ENCODE peak calls at places on chromosomes 1 and 21, in four cellular contexts. M is HepG2, O is fibroblast of lung, Z is hepatocyte. D is an unnamed sample.

GRCh38 chr21:35303085-35303484 is 254.0 kb upstream of the RUNX1 start:
- DNase-seq in M (no peak), O (peak; percentile 86), Z (peak; percentile 31), D (peak; percentile 93)

GRCh38 chr21:42118901-42119300 is 47.8 kb downstream of the UMODL1 start:
- DNase-seq in M (no peak), O (no peak), Z (no peak), D (no peak)

GRCh38 chr1:9413143-9413876 is 120.6 kb downstream of the SPSB1 start:
- DNase-seq in M (no peak), O (peak; percentile 95), Z (peak; percentile 88), D (peak; percentile 91)

GRCh38 chr1:40625076-40625475 is 40.4 kb downstream of the RIMS3 start:
- DNase-seq in M (peak; percentile 18), O (no peak), Z (peak; percentile 33), D (no peak)

GRCh38 chr1:240385985-240386978 is 225.7 kb downstream of the GREM2 start:
- DNase-seq in M (no peak), O (peak; percentile 83), Z (peak; percentile 24), D (peak; percentile 96)

GRCh38 chr21:42724226-42724920 is 71.0 kb downstream of the PDE9A start:
- DNase-seq in M (peak; percentile 91), O (peak; percentile 91), Z (peak; percentile 61), D (peak; percentile 94)

GRCh38 chr1:94737124-94737998 is 82.8 kb upstream of the SLC44A3 start:
- DNase-seq in M (no peak), O (peak; percentile 71), Z (peak; percentile 44), D (peak; percentile 39)

GRCh38 chr1:235874226-235874625 is 7.5 kb upstream of the LYST start:
- DNase-seq in M (no peak), O (no peak), Z (no peak), D (no peak)

GRCh38 chr1:23544444-23545389 is 13.7 kb upstream of the E2F2 start:
- DNase-seq in M (peak; percentile 84), O (peak; percentile 84), Z (peak; percentile 90), D (peak; percentile 54)

GRCh38 chr1:230327892-230328284 is 98.2 kb downstream of the PGBD5 start:
- DNase-seq in M (no peak), O (no peak), Z (no peak), D (peak; percentile 43)

DNA sequence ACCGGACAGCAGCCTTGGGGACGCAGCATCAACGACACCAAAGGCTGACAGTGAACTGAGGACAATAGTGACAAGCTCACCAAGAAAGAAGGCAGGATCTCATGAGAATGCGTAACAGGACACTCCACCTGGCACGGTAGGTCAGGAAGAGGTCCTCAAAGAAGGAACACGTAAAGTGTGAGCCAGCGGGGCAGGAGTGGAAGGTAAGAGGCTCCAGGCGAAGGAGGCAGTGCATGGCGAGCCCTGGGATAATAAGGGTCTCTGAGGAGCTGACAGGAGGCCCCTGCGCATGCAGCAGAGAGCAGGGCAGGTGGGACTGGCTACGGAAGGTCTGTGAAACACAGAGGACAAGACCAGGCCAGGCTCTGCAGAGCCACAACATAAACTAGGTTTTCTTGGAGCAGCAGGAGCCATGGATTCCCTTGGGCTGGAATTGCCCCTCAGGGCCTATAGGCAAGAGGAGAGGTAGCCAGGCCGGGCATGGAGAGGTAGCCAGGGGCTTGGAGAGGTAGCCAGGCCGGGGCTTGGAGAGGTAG is 8.2 kb downstream of the LSS start:
- DNase-seq in M (no peak), O (no peak), Z (no peak), D (no peak)
- H3K4me2 ChIP-seq in M (no peak overlapping the region), O (no peak overlapping the region), Z (no peak overlapping the region), D (no peak overlapping the region)

GRCh38 chr1:180231506-180232420 is 1.7 kb downstream of the LHX4 start:
- DNase-seq in M (no peak), O (peak; percentile 46), Z (no peak), D (no peak)
- TF ChIP-seq EZH2 in M (no peak), O (peak; percentile 87), Z (peak; percentile 70), D (peak; percentile 75)

GRCh38 chr1:21667348-21668231 is 1.6 kb downstream of the RAP1GAP start:
- DNase-seq in M (no peak), O (no peak), Z (no peak), D (no peak)
- H3K4me2 ChIP-seq in M (peak overlapping the region; percentile 89), O (no peak overlapping the region), Z (peak overlapping the region; percentile 100), D (no peak overlapping the region)

DNA sequence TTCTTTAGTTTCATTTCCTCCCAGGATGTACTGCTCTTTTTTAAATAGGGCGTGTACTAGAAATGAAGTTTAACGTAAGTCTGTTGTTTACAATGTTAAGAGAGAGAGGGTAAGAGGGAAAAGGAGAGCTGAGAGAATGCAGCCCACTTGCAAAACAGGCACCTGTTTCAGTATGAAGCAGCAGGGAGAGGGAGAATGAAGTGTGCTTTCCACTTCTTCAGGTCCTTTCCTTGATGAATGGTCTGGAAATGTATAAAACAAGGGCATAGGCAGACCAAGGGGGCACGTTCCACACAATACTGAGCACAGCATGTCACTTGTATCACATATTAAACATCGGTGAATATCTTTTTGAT is 2.0 kb downstream of the KCNA3 start:
- DNase-seq in M (no peak), O (no peak), Z (no peak), D (no peak)
- TF ChIP-seq EZH2 in M (no peak), O (peak; percentile 37), Z (no peak), D (no peak)

DNA sequence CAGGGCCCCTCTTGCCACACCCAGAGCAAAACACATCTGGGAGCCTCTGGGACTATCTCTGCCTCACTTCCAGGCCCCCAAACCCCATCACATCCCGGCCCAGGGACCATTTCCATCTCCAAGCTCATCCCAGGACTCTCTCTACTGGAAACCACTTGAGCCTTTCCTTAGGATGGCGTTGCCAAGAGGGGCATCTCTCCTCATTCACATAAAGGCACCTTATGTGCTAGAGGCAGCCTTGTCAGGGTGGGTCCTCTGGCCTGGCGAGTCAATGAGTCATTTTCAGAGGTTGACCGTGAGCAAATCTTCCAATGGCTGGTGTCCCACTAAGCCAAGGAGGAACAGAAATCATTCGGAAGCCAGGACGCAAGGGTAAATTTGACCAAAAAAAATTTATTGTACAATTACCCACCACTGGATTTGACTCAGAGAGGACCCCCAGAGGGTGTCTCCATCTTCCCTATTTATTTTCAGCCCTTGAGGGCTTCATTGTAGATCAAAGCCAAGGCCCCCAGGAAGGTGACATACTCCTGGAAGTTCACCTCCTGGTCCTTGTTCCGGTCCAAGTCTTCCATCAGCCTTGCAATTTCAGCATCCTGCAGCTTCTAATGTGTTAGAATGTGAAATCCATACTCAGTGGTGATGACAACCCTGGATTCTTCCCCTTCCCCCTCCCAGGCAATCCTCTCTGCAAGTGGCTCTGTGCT is 1.4 kb downstream of the S100A6 start:
- DNase-seq in M (no peak), O (peak; percentile 50), Z (no peak), D (peak; percentile 48)
- H3K4me2 ChIP-seq in M (peak overlapping the region; percentile 83), O (peak overlapping the region; percentile 86), Z (peak overlapping the region; percentile 87), D (peak overlapping the region; percentile 99)

DNA sequence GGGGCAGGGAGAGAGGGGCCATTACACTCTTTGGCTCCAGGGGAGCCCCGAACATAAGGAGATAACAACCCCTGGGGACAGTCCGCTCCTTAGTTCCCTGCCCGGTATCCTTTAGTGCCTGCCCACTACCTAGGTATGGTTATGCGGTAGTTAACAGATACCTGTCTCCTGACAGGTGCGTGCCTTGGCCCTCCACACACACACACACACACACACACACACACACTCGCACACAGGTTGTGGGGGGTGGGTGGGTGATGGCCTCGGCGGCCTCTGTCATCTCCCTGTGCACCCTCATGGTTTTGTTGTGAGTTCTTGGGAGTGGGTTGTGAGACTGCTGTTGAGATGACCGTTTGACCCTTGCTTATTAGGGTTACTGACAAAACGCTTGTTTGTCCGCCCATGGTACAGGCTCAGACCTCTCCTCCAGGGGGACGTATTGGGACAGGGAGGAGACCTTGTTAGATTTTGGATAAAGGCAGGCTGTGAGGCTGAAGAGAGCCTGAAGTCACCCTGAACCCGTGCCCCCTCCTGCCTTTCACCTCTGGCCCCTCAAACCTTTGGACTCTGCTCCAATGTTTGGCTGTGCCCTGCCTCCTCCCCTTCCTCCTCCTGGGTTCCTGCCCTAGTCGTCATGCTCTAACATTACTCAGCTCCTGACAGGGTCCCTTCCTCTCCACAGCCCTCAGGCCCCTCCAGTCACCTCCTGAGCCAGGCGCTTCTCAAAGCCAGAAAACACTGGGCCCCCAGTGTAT is 976 bp downstream of the RASSF5 start:
- DNase-seq in M (peak; percentile 14), O (no peak), Z (no peak), D (no peak)
- TF ChIP-seq EZH2 in M (no peak), O (no peak), Z (no peak), D (no peak)

GRCh38 chr1:66357478-66358197 is 176.3 kb upstream of the SGIP1 start:
- DNase-seq in M (no peak), O (no peak), Z (no peak), D (no peak)
- H3K4me2 ChIP-seq in M (no peak overlapping the region), O (no peak overlapping the region), Z (no peak overlapping the region), D (no peak overlapping the region)

GRCh38 chr1:90718411-90719320 is 1.6 kb upstream of the BARHL2 start:
- DNase-seq in M (no peak), O (no peak), Z (no peak), D (no peak)
- TF ChIP-seq EZH2 in M (no peak), O (peak; percentile 83), Z (peak; percentile 92), D (peak; percentile 91)

GRCh38 chr1:3669421-3669821 is 17.1 kb downstream of the TP73 start:
- DNase-seq in M (no peak), O (no peak), Z (no peak), D (no peak)

GRCh38 chr1:3670823-3671251 is 18.5 kb downstream of the TP73 start:
- DNase-seq in M (no peak), O (no peak), Z (no peak), D (no peak)

GRCh38 chr1:3669971-3670431 is 17.7 kb downstream of the TP73 start:
- DNase-seq in M (no peak), O (no peak), Z (no peak), D (no peak)

GRCh38 chr1:3668148-3668547 is 15.8 kb downstream of the TP73 start:
- DNase-seq in M (no peak), O (no peak), Z (no peak), D (no peak)

GRCh38 chr1:3668585-3669300 is 16.4 kb downstream of the TP73 start:
- DNase-seq in M (peak; percentile 82), O (peak; percentile 15), Z (peak; percentile 91), D (no peak)
- H3K4me2 ChIP-seq in M (peak overlapping the region; percentile 65), O (no peak overlapping the region), Z (no peak overlapping the region), D (no peak overlapping the region)

D was measured in astrocyte.